ENCODE peak calls at places on chromosomes 4 and X, in eight cellular contexts. D is GM23338; H is CD8-positive, alpha-beta memory T cell; W is cardiac muscle cell; Z is ovary; O is sigmoid colon; B is CD4-positive, CD25-positive, alpha-beta regulatory T cell; L is heart right ventricle. F is an unnamed sample. For H3K4me1, the result is how much of the 10 kb centered on the place peaks cover.

GRCh38 chr4:86034616-86035015 is 325.2 kb downstream of the MAPK10 start:
- DNase-seq in D (no peak), H (no peak), W (peak), Z (no peak), O (no peak), B (no peak), L (no peak), F (no peak)

GRCh38 chr4:40672528-40673522 is 43.2 kb upstream of the RBM47 start:
- DNase-seq in D (peak), H (peak), W (peak), Z (no peak), O (no peak), B (peak), L (no peak), F (no peak)

GRCh38 chr4:173057442-173057841 is 111.2 kb upstream of the GALNT7 start:
- DNase-seq in D (no peak), H (no peak), W (no peak), Z (no peak), O (no peak), B (no peak), L (no peak), F (no peak)

GRCh38 chr4:3284734-3285557 is 7.9 kb upstream of the RGS12 start:
- DNase-seq in D (no peak), H (no peak), W (no peak), Z (peak), O (no peak), B (no peak), L (no peak), F (no peak)

GRCh38 chr4:170721812-170722373 is 632.1 kb upstream of the AADAT start:
- DNase-seq in D (no peak), H (no peak), W (no peak), Z (no peak), O (no peak), B (no peak), L (no peak), F (no peak)

GRCh38 chr4:180449395-180449956 is 1793.7 kb upstream of the TENM3 start:
- DNase-seq in D (peak), H (no peak), W (peak), Z (no peak), O (no peak), B (no peak), L (no peak), F (no peak)

GRCh38 chrX:49066690-49067089 is 7.1 kb downstream of the PRAF2 start:
- DNase-seq in D (no peak), H (no peak), W (no peak), Z (no peak), O (no peak), B (no peak), L (no peak), F (no peak)

GRCh38 chr4:143773998-143774898 is 73.8 kb upstream of the FREM3 start:
- DNase-seq in D (peak), H (no peak), W (peak), Z (no peak), O (no peak), B (peak), L (no peak), F (no peak)

GRCh38 chr4:169399976-169400767 is 129.4 kb upstream of the SH3RF1 start:
- DNase-seq in D (no peak), H (no peak), W (no peak), Z (no peak), O (no peak), B (no peak), L (no peak), F (no peak)

GRCh38 chrX:9339603-9340569 is 125.0 kb upstream of the TBL1X start:
- DNase-seq in D (no peak), H (peak), W (peak), Z (peak), O (peak), B (peak), L (peak), F (peak)

GRCh38 chr4:60042941-60043340 is 1157.2 kb upstream of the ADGRL3 start:
- DNase-seq in D (no peak), H (no peak), W (no peak), Z (no peak), O (no peak), B (no peak), L (no peak), F (no peak)

GRCh38 chrX:10756365-10756915 is 136.1 kb upstream of the MID1 start:
- DNase-seq in D (peak), H (no peak), W (peak), Z (no peak), O (no peak), B (no peak), L (no peak), F (no peak)

GRCh38 chr4:122285285-122285684 is 93.5 kb upstream of the ADAD1 start:
- DNase-seq in D (no peak), H (no peak), W (no peak), Z (no peak), O (no peak), B (no peak), L (no peak), F (no peak)

GRCh38 chr4:112381996-112382692 is 85.0 kb downstream of the ALPK1 start:
- DNase-seq in D (no peak), H (no peak), W (no peak), Z (no peak), O (no peak), B (no peak), L (no peak), F (no peak)

GRCh38 chr4:6907658-6908191 is 1.9 kb upstream of the TBC1D14 start:
- DNase-seq in D (peak), H (no peak), W (peak), Z (no peak), O (peak), B (no peak), L (peak), F (no peak)

GRCh38 chr4:10643600-10644425 is 40.8 kb downstream of the CLNK start:
- DNase-seq in D (peak), H (no peak), W (no peak), Z (no peak), O (no peak), B (no peak), L (no peak), F (no peak)

GRCh38 chrX:10014462-10015373 is 47.6 kb downstream of the CLDN34 start:
- DNase-seq in D (peak), H (peak), W (peak), Z (peak), O (peak), B (peak), L (peak), F (peak)

GRCh38 chr4:185590982-185591381 is 55.7 kb upstream of the PDLIM3 start:
- DNase-seq in D (no peak), H (no peak), W (no peak), Z (no peak), O (no peak), B (no peak), L (no peak), F (no peak)

GRCh38 chrX:18424482-18425198 is 768 bp upstream of the CDKL5 start:
- DNase-seq in D (peak), H (no peak), W (peak), Z (peak), O (peak), B (peak), L (no peak), F (no peak)

GRCh38 chr4:180028682-180029081 is 2214.5 kb upstream of the TENM3 start:
- DNase-seq in D (peak), H (no peak), W (no peak), Z (no peak), O (no peak), B (no peak), L (no peak), F (no peak)

GRCh38 chr4:47418147-47418546 is 45.4 kb downstream of the COMMD8 start:
- DNase-seq in D (no peak), H (no peak), W (peak), Z (no peak), O (no peak), B (no peak), L (no peak), F (no peak)

GRCh38 chr4:10157478-10158354 is 41.1 kb upstream of the WDR1 start:
- DNase-seq in D (peak), H (peak), W (peak), Z (peak), O (peak), B (peak), L (no peak), F (no peak)

GRCh38 chr4:1512738-1513660 is 106.8 kb upstream of the NKX1-1 start:
- DNase-seq in D (peak), H (peak), W (peak), Z (no peak), O (no peak), B (peak), L (peak), F (peak)

GRCh38 chr4:121122661-121123060 is 41.5 kb downstream of the TNIP3 start:
- DNase-seq in D (no peak), H (no peak), W (peak), Z (no peak), O (no peak), B (no peak), L (no peak), F (no peak)

GRCh38 chr4:16442296-16442695 is 216.0 kb upstream of the TAPT1 start:
- DNase-seq in D (no peak), H (no peak), W (no peak), Z (no peak), O (no peak), B (no peak), L (no peak), F (no peak)

GRCh38 chr4:123037809-123038208 is 115.4 kb upstream of the NUDT6 start:
- DNase-seq in D (no peak), H (no peak), W (peak), Z (no peak), O (no peak), B (no peak), L (no peak), F (no peak)

GRCh38 chr4:116070283-116070682 is 956.9 kb upstream of the NDST4 start:
- DNase-seq in D (no peak), H (no peak), W (no peak), Z (no peak), O (no peak), B (no peak), L (no peak), F (no peak)

GRCh38 chrX:134026732-134027311 is 41.4 kb upstream of the GPC3 start:
- DNase-seq in D (peak), H (peak), W (peak), Z (peak), O (peak), B (peak), L (no peak), F (no peak)

GRCh38 chr4:4574052-4574451 is 32.2 kb upstream of the STX18 start:
- DNase-seq in D (no peak), H (no peak), W (no peak), Z (no peak), O (no peak), B (no peak), L (no peak), F (no peak)

GRCh38 chr4:113397114-113397701 is 347.8 kb downstream of the ANK2 start:
- DNase-seq in D (no peak), H (no peak), W (peak), Z (no peak), O (no peak), B (no peak), L (no peak), F (no peak)

GRCh38 chrX:119325456-119325855 is 73.7 kb upstream of the SLC25A43 start:
- DNase-seq in D (no peak), H (no peak), W (peak), Z (no peak), O (no peak), B (no peak), L (no peak), F (no peak)

GRCh38 chrX:124325732-124326131 is 6.7 kb upstream of the TEX13D start:
- DNase-seq in D (no peak), H (no peak), W (no peak), Z (no peak), O (no peak), B (no peak), L (no peak), F (no peak)

GRCh38 chr4:57193996-57194675 is 84.0 kb upstream of the IGFBP7 start:
- DNase-seq in D (peak), H (no peak), W (peak), Z (no peak), O (no peak), B (no peak), L (no peak), F (no peak)
- H3K27ac ChIP-seq in D (no peak), H (no peak), W (no peak), Z (no peak), O (no peak), B (no peak), L (no peak), F (no peak)

DNA sequence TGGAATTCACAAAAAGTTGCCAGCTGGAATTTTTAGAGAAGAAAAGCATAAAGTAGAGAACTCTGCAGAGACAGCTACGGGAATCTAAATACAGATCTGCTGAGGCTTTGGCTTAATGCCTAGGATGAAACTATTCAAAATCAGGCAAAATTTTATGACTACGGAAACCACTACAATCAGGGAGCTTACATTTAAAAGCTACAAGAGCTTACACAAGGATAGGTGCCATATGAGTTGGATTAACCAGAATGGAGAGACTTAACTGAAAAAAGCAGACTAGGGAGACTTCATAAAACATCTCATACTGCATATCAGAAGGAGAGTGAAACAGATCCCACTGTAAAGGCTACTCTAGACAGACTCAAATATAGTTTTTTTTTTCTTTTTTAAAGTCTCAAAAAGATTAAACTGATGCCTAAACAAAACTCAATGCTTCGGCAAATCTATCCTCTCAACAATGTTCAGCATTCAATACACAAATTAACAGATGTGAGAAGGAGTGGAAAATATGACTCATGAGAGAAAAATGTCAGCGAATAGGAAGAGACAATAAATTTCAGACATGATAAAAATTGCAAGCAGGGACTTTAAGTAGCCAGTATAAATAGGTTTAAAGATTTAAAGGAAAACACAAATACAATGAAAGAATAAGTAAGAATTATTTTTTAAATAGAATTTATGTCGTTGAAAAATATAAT is 586.0 kb downstream of the FSTL5 start:
- DNase-seq in D (no peak), H (no peak), W (peak), Z (no peak), O (no peak), B (no peak), L (no peak), F (no peak)
- H3K4me3 ChIP-seq in D (no peak), H (no peak), W (no peak), Z (no peak), O (no peak), B (no peak), L (no peak), F (no peak)

GRCh38 chr4:165207016-165207430 is 338 bp upstream of the KLHL2 start:
- DNase-seq in D (no peak), H (no peak), W (peak), Z (no peak), O (peak), B (no peak), L (no peak), F (no peak)
- H3K4me1 ChIP-seq in D (under half), H (under half), W (under half), Z (under half), O (under half), B (under half), L (under half), F (under half)

GRCh38 chr4:127406187-127406586 is 226.6 kb upstream of the INTU start:
- DNase-seq in D (no peak), H (no peak), W (no peak), Z (no peak), O (no peak), B (no peak), L (no peak), F (no peak)

GRCh38 chr4:127400736-127401346 is 231.9 kb upstream of the INTU start:
- DNase-seq in D (peak), H (no peak), W (peak), Z (peak), O (peak), B (no peak), L (peak), F (no peak)

DNA sequence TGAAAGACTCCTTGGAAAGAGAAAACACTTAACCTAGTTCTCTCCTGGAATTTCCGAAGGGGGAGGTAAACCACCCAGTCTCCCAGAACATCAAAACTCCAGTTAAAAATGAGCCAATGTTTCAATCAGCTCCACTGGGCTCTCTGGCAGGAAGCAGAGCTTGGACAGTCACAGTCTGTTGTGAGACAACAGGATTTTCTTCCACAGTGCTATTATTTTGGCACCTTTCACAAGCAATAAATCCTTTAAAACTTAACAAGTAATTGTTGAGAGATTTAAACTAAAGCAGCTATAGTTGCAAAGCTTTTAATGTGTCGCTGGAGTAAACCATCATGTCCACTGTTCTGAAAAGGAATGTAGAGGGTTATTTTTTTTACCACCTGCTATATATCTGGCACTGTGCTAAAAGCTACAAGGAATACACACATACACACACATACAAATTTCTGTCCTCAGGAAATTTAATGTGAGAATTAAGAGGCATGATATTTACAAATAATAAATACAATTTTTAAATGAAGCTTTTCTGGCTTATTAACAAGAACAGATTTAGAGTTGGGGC is 229.2 kb upstream of the INTU start:
- DNase-seq in D (no peak), H (no peak), W (no peak), Z (no peak), O (no peak), B (no peak), L (no peak), F (no peak)
- H3K27ac ChIP-seq in D (no peak), H (no peak), W (no peak), Z (no peak), O (no peak), B (no peak), L (no peak), F (no peak)

GRCh38 chr4:17758459-17758858 is 23.0 kb downstream of the FAM184B start:
- DNase-seq in D (no peak), H (no peak), W (no peak), Z (no peak), O (no peak), B (no peak), L (no peak), F (no peak)
- H3K4me3 ChIP-seq in D (no peak), H (no peak), W (no peak), Z (no peak), O (no peak), B (no peak), L (no peak), F (no peak)

DNA sequence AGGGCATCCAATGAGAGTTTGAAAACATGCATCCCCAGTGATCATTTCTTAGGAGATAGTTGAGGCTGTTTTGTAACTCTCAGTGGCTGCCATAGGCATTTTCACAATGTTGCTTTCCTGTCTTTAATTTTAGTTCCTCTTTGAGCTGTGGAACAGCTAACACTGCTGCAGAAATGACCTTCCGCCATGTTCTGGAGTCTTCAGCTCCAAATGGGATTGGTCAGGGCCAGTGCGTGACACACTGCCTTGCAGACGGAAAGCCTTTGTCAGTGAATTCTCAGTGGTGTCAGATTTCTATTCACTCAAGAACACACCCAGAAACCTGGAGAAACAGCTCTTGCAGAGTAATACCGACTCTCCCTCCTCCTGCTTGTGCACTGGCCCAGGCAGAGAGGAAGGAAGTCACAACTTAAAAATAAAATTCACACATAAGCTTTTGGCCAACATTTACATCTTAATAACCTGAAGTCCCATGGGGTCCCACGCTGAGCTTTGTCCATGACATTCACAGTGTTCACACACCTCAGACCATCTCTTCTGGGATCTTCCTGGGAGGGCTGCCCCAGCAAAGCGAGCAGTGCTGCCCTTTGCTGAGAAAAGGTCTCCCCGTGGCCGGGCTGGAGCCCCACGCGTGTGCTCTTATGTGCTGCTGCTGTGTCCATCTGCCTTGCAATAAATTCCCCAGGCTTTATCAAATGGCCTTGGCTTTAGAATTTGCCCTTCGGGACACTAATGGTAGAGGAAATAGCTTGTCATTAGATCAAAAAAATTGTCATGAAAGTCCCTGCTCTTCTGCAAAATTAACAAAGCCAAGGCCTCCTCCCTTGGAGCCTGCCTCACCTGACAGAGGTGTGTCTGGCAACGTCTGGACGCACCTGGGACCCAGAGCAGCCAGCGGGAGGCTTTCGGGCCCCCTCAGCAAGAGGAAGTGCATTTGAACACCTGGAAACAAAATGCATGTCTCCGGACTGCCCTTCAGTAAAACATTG is 126.8 kb downstream of the IRF2 start:
- DNase-seq in D (peak), H (no peak), W (peak), Z (no peak), O (peak), B (no peak), L (no peak), F (no peak)
- H3K4me1 ChIP-seq in D (under half), H (under half), W (under half), Z (under half), O (under half), B (under half), L (half or more), F (under half)

F was measured in effector memory CD4-positive, alpha-beta T cell.